ENCODE peak calls at places on chromosomes 2 and 18, in four cellular contexts. One of them, this sample, is unnamed.

GRCh38 chr2:197055045-197055444 is 128.5 kb upstream of the PGAP1 start:
- DNase-seq in AG04450: no peak
- DNase-seq in right atrium auricular region: no peak
- DNase-seq in fibroblast of lung: no peak
- DNase-seq in this sample: no peak

GRCh38 chr18:61019902-61020301 is 313.3 kb upstream of the CDH20 start:
- DNase-seq in AG04450: no peak
- DNase-seq in right atrium auricular region: no peak
- DNase-seq in fibroblast of lung: no peak
- DNase-seq in this sample: no peak

GRCh38 chr2:189076572-189076971 is 102.4 kb downstream of the COL3A1 start:
- DNase-seq in AG04450: no peak
- DNase-seq in right atrium auricular region: no peak
- DNase-seq in fibroblast of lung: peak; percentile 64
- DNase-seq in this sample: no peak

GRCh38 chr18:43350176-43350575 is 72.9 kb upstream of the SYT4 start:
- DNase-seq in AG04450: no peak
- DNase-seq in right atrium auricular region: no peak
- DNase-seq in fibroblast of lung: no peak
- DNase-seq in this sample: no peak

GRCh38 chr2:36404312-36404711 is 48.7 kb downstream of the CRIM1 start:
- DNase-seq in AG04450: no peak
- DNase-seq in right atrium auricular region: no peak
- DNase-seq in fibroblast of lung: no peak
- DNase-seq in this sample: no peak

GRCh38 chr18:78972930-78973331 is 6.7 kb upstream of the SALL3 start:
- DNase-seq in AG04450: no peak
- DNase-seq in right atrium auricular region: peak; percentile 40
- DNase-seq in fibroblast of lung: no peak
- DNase-seq in this sample: no peak

GRCh38 chr18:79635127-79635726 is 44.4 kb upstream of the CTDP1 start:
- DNase-seq in AG04450: no peak
- DNase-seq in right atrium auricular region: peak; percentile 49
- DNase-seq in fibroblast of lung: no peak
- DNase-seq in this sample: no peak

GRCh38 chr2:37768491-37768925 is 97.1 kb upstream of the CDC42EP3 start:
- DNase-seq in AG04450: peak; percentile 85
- DNase-seq in right atrium auricular region: no peak
- DNase-seq in fibroblast of lung: peak; percentile 92
- DNase-seq in this sample: peak; percentile 91

GRCh38 chr18:21484851-21485636 is 115.5 kb downstream of the ESCO1 start:
- DNase-seq in AG04450: no peak
- DNase-seq in right atrium auricular region: no peak
- DNase-seq in fibroblast of lung: peak; percentile 32
- DNase-seq in this sample: no peak

GRCh38 chr2:74374509-74375205 is 5.5 kb downstream of the DCTN1 start:
- DNase-seq in AG04450: peak; percentile 24
- DNase-seq in right atrium auricular region: peak; percentile 73
- DNase-seq in fibroblast of lung: peak; percentile 54
- DNase-seq in this sample: no peak

GRCh38 chr2:223217373-223217772 is 165.4 kb downstream of the KCNE4 start:
- DNase-seq in AG04450: no peak
- DNase-seq in right atrium auricular region: no peak
- DNase-seq in fibroblast of lung: no peak
- DNase-seq in this sample: no peak

GRCh38 chr2:21469564-21469963 is 345.8 kb downstream of the TDRD15 start:
- DNase-seq in AG04450: no peak
- DNase-seq in right atrium auricular region: no peak
- DNase-seq in fibroblast of lung: no peak
- DNase-seq in this sample: no peak

GRCh38 chr18:44181951-44182350 is 498.7 kb upstream of the SETBP1 start:
- DNase-seq in AG04450: no peak
- DNase-seq in right atrium auricular region: no peak
- DNase-seq in fibroblast of lung: peak; percentile 40
- DNase-seq in this sample: no peak

GRCh38 chr2:158969717-158970521 is 1.5 kb downstream of the TANC1 start:
- DNase-seq in AG04450: no peak
- DNase-seq in right atrium auricular region: no peak
- DNase-seq in fibroblast of lung: peak; percentile 29
- DNase-seq in this sample: no peak

GRCh38 chr18:39618265-39619003 is 2052.8 kb upstream of the CELF4 start:
- DNase-seq in AG04450: no peak
- DNase-seq in right atrium auricular region: no peak
- DNase-seq in fibroblast of lung: no peak
- DNase-seq in this sample: no peak

GRCh38 chr2:216404010-216404618 is 8.2 kb upstream of the SMARCAL1 start:
- DNase-seq in AG04450: no peak
- DNase-seq in right atrium auricular region: no peak
- DNase-seq in fibroblast of lung: peak; percentile 50
- DNase-seq in this sample: no peak

GRCh38 chr2:1972428-1972827 is 228.1 kb upstream of the PXDN start:
- DNase-seq in AG04450: no peak
- DNase-seq in right atrium auricular region: no peak
- DNase-seq in fibroblast of lung: no peak
- DNase-seq in this sample: no peak

GRCh38 chr2:109645412-109646184 is 31.4 kb downstream of the SOWAHC start:
- DNase-seq in AG04450: no peak
- DNase-seq in right atrium auricular region: no peak
- DNase-seq in fibroblast of lung: no peak
- DNase-seq in this sample: no peak

GRCh38 chr2:240601831-240602160 is 15.3 kb downstream of the CAPN10 start:
- DNase-seq in AG04450: no peak
- DNase-seq in right atrium auricular region: no peak
- DNase-seq in fibroblast of lung: no peak
- DNase-seq in this sample: no peak

GRCh38 chr2:48471048-48471474 is 58.9 kb upstream of the STON1 start:
- DNase-seq in AG04450: no peak
- DNase-seq in right atrium auricular region: no peak
- DNase-seq in fibroblast of lung: peak; percentile 76
- DNase-seq in this sample: no peak

GRCh38 chr2:24820598-24821432 is 27.6 kb downstream of the CENPO start:
- DNase-seq in AG04450: no peak
- DNase-seq in right atrium auricular region: peak; percentile 55
- DNase-seq in fibroblast of lung: no peak
- DNase-seq in this sample: no peak

GRCh38 chr2:215747244-215747620 is 266.1 kb downstream of the MREG start:
- DNase-seq in AG04450: no peak
- DNase-seq in right atrium auricular region: no peak
- DNase-seq in fibroblast of lung: no peak
- DNase-seq in this sample: no peak

GRCh38 chr2:71897145-71897495 is 250.5 kb downstream of the CYP26B1 start:
- DNase-seq in AG04450: no peak
- DNase-seq in right atrium auricular region: peak; percentile 49
- DNase-seq in fibroblast of lung: no peak
- DNase-seq in this sample: no peak

GRCh38 chr2:218137514-218137913 is 11.7 kb downstream of the CXCR2 start:
- DNase-seq in AG04450: no peak
- DNase-seq in right atrium auricular region: no peak
- DNase-seq in fibroblast of lung: no peak
- DNase-seq in this sample: no peak

GRCh38 chr2:240467149-240467642 is 31.7 kb downstream of the GPC1 start:
- DNase-seq in AG04450: no peak
- DNase-seq in right atrium auricular region: no peak
- DNase-seq in fibroblast of lung: no peak
- DNase-seq in this sample: no peak

GRCh38 chr2:85929096-85930044 is 40.6 kb upstream of the ST3GAL5 start:
- DNase-seq in AG04450: no peak
- DNase-seq in right atrium auricular region: no peak
- DNase-seq in fibroblast of lung: no peak
- DNase-seq in this sample: no peak

GRCh38 chr2:240840435-240841060 is 20.5 kb upstream of the KIF1A start:
- DNase-seq in AG04450: peak; percentile 10
- DNase-seq in right atrium auricular region: no peak
- DNase-seq in fibroblast of lung: peak; percentile 65
- DNase-seq in this sample: no peak

GRCh38 chr18:10140928-10141327 is 227.1 kb downstream of the VAPA start:
- DNase-seq in AG04450: no peak
- DNase-seq in right atrium auricular region: no peak
- DNase-seq in fibroblast of lung: peak; percentile 41
- DNase-seq in this sample: no peak

GRCh38 chr2:169005080-169005598 is 26.0 kb downstream of the ABCB11 start:
- DNase-seq in AG04450: no peak
- DNase-seq in right atrium auricular region: no peak
- DNase-seq in fibroblast of lung: no peak
- DNase-seq in this sample: no peak

GRCh38 chr2:42900226-42900744 is 107.9 kb upstream of the HAAO start:
- DNase-seq in AG04450: no peak
- DNase-seq in right atrium auricular region: no peak
- DNase-seq in fibroblast of lung: no peak
- DNase-seq in this sample: no peak

GRCh38 chr2:207135340-207135739 is 30.4 kb downstream of the KLF7 start:
- DNase-seq in AG04450: no peak
- DNase-seq in right atrium auricular region: no peak
- DNase-seq in fibroblast of lung: peak; percentile 35
- DNase-seq in this sample: no peak

GRCh38 chr2:105365176-105365575 is 27.8 kb downstream of the C2orf49 start:
- DNase-seq in AG04450: no peak
- DNase-seq in right atrium auricular region: no peak
- DNase-seq in fibroblast of lung: no peak
- DNase-seq in this sample: no peak

GRCh38 chr2:180412224-180412623 is 405.1 kb upstream of the CWC22 start:
- DNase-seq in AG04450: no peak
- DNase-seq in right atrium auricular region: no peak
- DNase-seq in fibroblast of lung: no peak
- DNase-seq in this sample: no peak

GRCh38 chr2:120740765-120741513 is 5.3 kb downstream of the GLI2 start:
- DNase-seq in AG04450: no peak
- DNase-seq in right atrium auricular region: peak; percentile 59
- DNase-seq in fibroblast of lung: peak; percentile 42
- DNase-seq in this sample: no peak

GRCh38 chr18:79750980-79751571 is 46.7 kb upstream of the KCNG2 start:
- DNase-seq in AG04450: no peak
- DNase-seq in right atrium auricular region: no peak
- DNase-seq in fibroblast of lung: no peak
- DNase-seq in this sample: no peak

GRCh38 chr2:116696223-116696622 is 1118.3 kb upstream of the DDX18 start:
- DNase-seq in AG04450: no peak
- DNase-seq in right atrium auricular region: no peak
- DNase-seq in fibroblast of lung: no peak
- DNase-seq in this sample: no peak

GRCh38 chr2:85369500-85369899 is 14.9 kb downstream of the ELMOD3 start:
- DNase-seq in AG04450: no peak
- DNase-seq in right atrium auricular region: no peak
- DNase-seq in fibroblast of lung: no peak
- DNase-seq in this sample: no peak

DNA sequence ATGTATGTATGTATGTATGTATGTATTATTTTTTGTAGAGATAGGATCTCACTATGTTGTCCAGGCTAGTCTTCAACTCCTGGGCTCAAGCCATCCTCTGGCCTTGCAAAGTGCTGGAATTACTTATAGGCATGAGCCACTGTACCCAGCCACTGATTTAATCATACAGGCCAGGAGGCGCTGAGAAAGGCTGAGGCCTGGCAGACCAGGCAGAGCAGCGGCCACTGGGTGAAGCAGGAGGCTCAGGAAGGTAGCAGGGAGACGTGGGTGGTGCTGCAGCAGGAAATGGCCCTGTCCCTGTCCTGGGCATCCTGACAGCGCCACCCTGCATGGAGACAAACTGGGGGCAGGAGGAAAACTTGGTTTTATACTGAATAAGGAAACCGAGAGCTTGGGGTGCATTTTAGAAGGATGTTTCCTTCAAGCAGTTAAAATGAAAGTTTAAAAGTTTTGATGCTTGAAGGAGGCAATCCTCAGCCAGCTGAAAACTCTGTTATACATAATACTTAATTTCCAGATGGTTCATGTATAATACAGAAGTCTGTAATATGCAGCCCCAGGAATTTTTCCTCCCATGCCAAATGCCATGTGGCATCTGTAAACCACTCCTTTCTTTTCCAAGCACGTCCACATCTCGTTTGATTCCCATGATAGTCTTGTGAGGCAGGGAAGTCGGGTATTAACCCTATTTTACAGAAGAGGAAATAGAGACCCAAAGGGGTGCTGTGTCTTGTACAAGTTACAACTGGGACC is 182.4 kb downstream of the CELF4 start:
- DNase-seq in AG04450: no peak
- DNase-seq in right atrium auricular region: no peak
- DNase-seq in fibroblast of lung: no peak
- DNase-seq in this sample: no peak
- TF ChIP-seq CTCF in AG04450: no peak
- TF ChIP-seq CTCF in right atrium auricular region: no peak
- TF ChIP-seq CTCF in fibroblast of lung: no peak
- TF ChIP-seq CTCF in this sample: peak; percentile 27

GRCh38 chr2:113124181-113124961 is 3.0 kb upstream of the IL1RN start:
- DNase-seq in AG04450: no peak
- DNase-seq in right atrium auricular region: peak; percentile 55
- DNase-seq in fibroblast of lung: peak; percentile 25
- DNase-seq in this sample: no peak
- H3K4me3 ChIP-seq in AG04450: no peak overlapping the region
- H3K4me3 ChIP-seq in right atrium auricular region: no peak overlapping the region
- H3K4me3 ChIP-seq in fibroblast of lung: no peak overlapping the region
- H3K4me3 ChIP-seq in this sample: no peak overlapping the region

GRCh38 chr2:234623521-234623991 is 126.7 kb upstream of the ARL4C start:
- DNase-seq in AG04450: no peak
- DNase-seq in right atrium auricular region: no peak
- DNase-seq in fibroblast of lung: no peak
- DNase-seq in this sample: no peak
- TF ChIP-seq CTCF in AG04450: no peak
- TF ChIP-seq CTCF in right atrium auricular region: no peak
- TF ChIP-seq CTCF in fibroblast of lung: no peak
- TF ChIP-seq CTCF in this sample: no peak

DNA sequence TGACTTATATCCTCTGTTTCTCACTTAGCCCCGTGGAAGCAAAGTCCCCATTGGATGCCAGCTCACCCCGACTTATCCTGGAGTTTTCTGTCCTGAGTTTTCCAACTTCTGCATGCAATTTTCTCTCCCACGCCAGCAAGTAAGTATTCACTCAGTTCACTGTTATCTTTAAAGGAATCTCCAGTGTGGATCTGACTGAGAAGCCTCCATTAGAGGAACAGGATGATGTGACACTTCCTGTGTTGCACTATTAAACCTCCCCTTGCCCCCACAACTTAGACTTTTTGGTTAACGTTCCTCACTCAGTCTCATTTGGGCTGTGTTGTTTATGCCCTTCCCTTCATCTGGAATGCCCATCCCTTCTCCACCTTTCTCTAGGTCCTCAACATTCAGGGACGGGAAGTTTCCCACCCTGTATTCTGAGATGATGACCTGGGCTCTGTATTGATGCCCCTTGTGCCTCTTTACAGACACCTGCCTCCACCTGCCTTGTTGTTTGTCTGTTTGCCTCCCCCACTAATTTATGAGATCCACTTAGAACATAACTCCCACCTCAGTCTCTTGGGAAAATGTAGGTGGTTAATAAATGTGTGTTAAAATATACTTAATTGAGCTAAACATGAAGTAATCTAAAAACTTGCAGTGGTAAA is 536.1 kb upstream of the RAB6C start:
- DNase-seq in AG04450: no peak
- DNase-seq in right atrium auricular region: no peak
- DNase-seq in fibroblast of lung: no peak
- DNase-seq in this sample: no peak
- H3K4me3 ChIP-seq in AG04450: no peak overlapping the region
- H3K4me3 ChIP-seq in right atrium auricular region: no peak overlapping the region
- H3K4me3 ChIP-seq in fibroblast of lung: no peak overlapping the region
- H3K4me3 ChIP-seq in this sample: no peak overlapping the region

This sample was measured in AG04449.